ENCODE peak calls at places on chromosomes 7 and 10, in six cellular contexts. Q is left cardiac atrium; H is choroid plexus epithelial cell; B is uterus; T is aorta; F is activated CD4-positive, alpha-beta T cell treated with anti-CD3 and anti-CD28 coated beads, Interleukin-2, amount 50 U/mL, for 24 hours. G is an unnamed sample.

GRCh38 chr7:155758348-155758747 is 53.9 kb downstream of the SHH start:
- DNase-seq in Q (no peak), H (peak), F (no peak), T (no peak), B (no peak), G (no peak)

GRCh38 chr10:132496360-132497082 is 41.1 kb upstream of the INPP5A start:
- DNase-seq in Q (no peak), T (no peak), H (no peak), F (no peak), B (peak), G (no peak)

GRCh38 chr7:28595081-28595480 is 182.8 kb downstream of the CREB5 start:
- DNase-seq in H (no peak), B (no peak), Q (no peak), T (no peak), F (no peak), G (no peak)

GRCh38 chr7:98228801-98229200 is 17.6 kb downstream of the BHLHA15 start:
- DNase-seq in F (no peak), T (no peak), Q (no peak), B (no peak), H (no peak), G (no peak)

GRCh38 chr7:23332881-23333612 is 33.9 kb downstream of the MALSU1 start:
- DNase-seq in B (peak), H (peak), Q (peak), T (no peak), F (no peak), G (no peak)

GRCh38 chr10:108039821-108040584 is 875.5 kb upstream of the SORCS1 start:
- DNase-seq in B (no peak), F (no peak), Q (no peak), H (no peak), T (no peak), G (no peak)

GRCh38 chr7:102064361-102065025 is 222.2 kb upstream of the SH2B2 start:
- DNase-seq in Q (peak), T (peak), H (peak), B (no peak), F (no peak), G (no peak)

GRCh38 chr7:50450691-50451051 is 521 bp upstream of the FIGNL1 start:
- DNase-seq in H (no peak), B (no peak), Q (peak), T (no peak), F (peak), G (no peak)